ENCODE peak calls at places on chromosomes 7 and 10, in seven cellular contexts. One of them, this sample, is unnamed.

GRCh38 chr7:32115831-32116230 is 45.6 kb upstream of the PDE1C start:
- DNase-seq in AG04449: peak
- DNase-seq in adrenal gland: no peak
- DNase-seq in fibroblast of villous mesenchyme: no peak
- DNase-seq in AG09309: no peak
- DNase-seq in GM12865: no peak
- DNase-seq in PC-9: no peak
- DNase-seq in this sample: no peak

GRCh38 chr10:78515873-78516153 is 482.1 kb downstream of the RPS24 start:
- DNase-seq in AG04449: no peak
- DNase-seq in adrenal gland: no peak
- DNase-seq in fibroblast of villous mesenchyme: no peak
- DNase-seq in AG09309: no peak
- DNase-seq in GM12865: no peak
- DNase-seq in PC-9: no peak
- DNase-seq in this sample: no peak

GRCh38 chr10:61964059-61964709 is 62.7 kb downstream of the ARID5B start:
- DNase-seq in AG04449: no peak
- DNase-seq in adrenal gland: no peak
- DNase-seq in fibroblast of villous mesenchyme: peak
- DNase-seq in AG09309: no peak
- DNase-seq in GM12865: peak
- DNase-seq in PC-9: no peak
- DNase-seq in this sample: no peak

GRCh38 chr7:99120503-99120902 is 23.4 kb downstream of the SMURF1 start:
- DNase-seq in AG04449: no peak
- DNase-seq in adrenal gland: no peak
- DNase-seq in fibroblast of villous mesenchyme: no peak
- DNase-seq in AG09309: no peak
- DNase-seq in GM12865: no peak
- DNase-seq in PC-9: no peak
- DNase-seq in this sample: peak

GRCh38 chr7:148402159-148402558 is 188.4 kb upstream of the C7orf33 start:
- DNase-seq in AG04449: no peak
- DNase-seq in adrenal gland: no peak
- DNase-seq in fibroblast of villous mesenchyme: no peak
- DNase-seq in AG09309: no peak
- DNase-seq in GM12865: no peak
- DNase-seq in PC-9: no peak
- DNase-seq in this sample: no peak

GRCh38 chr10:122505011-122505410 is 43.7 kb downstream of the HTRA1 start:
- DNase-seq in AG04449: no peak
- DNase-seq in adrenal gland: no peak
- DNase-seq in fibroblast of villous mesenchyme: no peak
- DNase-seq in AG09309: no peak
- DNase-seq in GM12865: no peak
- DNase-seq in PC-9: no peak
- DNase-seq in this sample: no peak

GRCh38 chr7:131109757-131110293 is 217.9 kb upstream of the MKLN1 start:
- DNase-seq in AG04449: no peak
- DNase-seq in adrenal gland: peak
- DNase-seq in fibroblast of villous mesenchyme: peak
- DNase-seq in AG09309: no peak
- DNase-seq in GM12865: peak
- DNase-seq in PC-9: peak
- DNase-seq in this sample: peak

GRCh38 chr10:36173364-36173763 is 531.3 kb upstream of the FZD8 start:
- DNase-seq in AG04449: no peak
- DNase-seq in adrenal gland: no peak
- DNase-seq in fibroblast of villous mesenchyme: no peak
- DNase-seq in AG09309: no peak
- DNase-seq in GM12865: no peak
- DNase-seq in PC-9: no peak
- DNase-seq in this sample: peak

GRCh38 chr10:50850576-50851340 is 34.7 kb downstream of the A1CF start:
- DNase-seq in AG04449: no peak
- DNase-seq in adrenal gland: no peak
- DNase-seq in fibroblast of villous mesenchyme: no peak
- DNase-seq in AG09309: no peak
- DNase-seq in GM12865: no peak
- DNase-seq in PC-9: no peak
- DNase-seq in this sample: peak

GRCh38 chr10:45265995-45266394 is 49.4 kb downstream of the OR13A1 start:
- DNase-seq in AG04449: no peak
- DNase-seq in adrenal gland: no peak
- DNase-seq in fibroblast of villous mesenchyme: no peak
- DNase-seq in AG09309: no peak
- DNase-seq in GM12865: no peak
- DNase-seq in PC-9: no peak
- DNase-seq in this sample: no peak

GRCh38 chr7:129465080-129465479 is 30.8 kb downstream of the STRIP2 start:
- DNase-seq in AG04449: no peak
- DNase-seq in adrenal gland: no peak
- DNase-seq in fibroblast of villous mesenchyme: no peak
- DNase-seq in AG09309: no peak
- DNase-seq in GM12865: no peak
- DNase-seq in PC-9: no peak
- DNase-seq in this sample: no peak

GRCh38 chr10:103499881-103500280 is 6.4 kb downstream of the NEURL1 start:
- DNase-seq in AG04449: no peak
- DNase-seq in adrenal gland: no peak
- DNase-seq in fibroblast of villous mesenchyme: no peak
- DNase-seq in AG09309: no peak
- DNase-seq in GM12865: no peak
- DNase-seq in PC-9: no peak
- DNase-seq in this sample: no peak

GRCh38 chr7:149144996-149145850 is 2.0 kb upstream of the ZNF398 start:
- DNase-seq in AG04449: no peak
- DNase-seq in adrenal gland: no peak
- DNase-seq in fibroblast of villous mesenchyme: no peak
- DNase-seq in AG09309: no peak
- DNase-seq in GM12865: no peak
- DNase-seq in PC-9: peak
- DNase-seq in this sample: no peak

GRCh38 chr7:151694828-151695580 is 175.3 kb upstream of the RHEB start:
- DNase-seq in AG04449: no peak
- DNase-seq in adrenal gland: peak
- DNase-seq in fibroblast of villous mesenchyme: no peak
- DNase-seq in AG09309: no peak
- DNase-seq in GM12865: no peak
- DNase-seq in PC-9: peak
- DNase-seq in this sample: no peak

GRCh38 chr10:68813554-68813953 is 13.8 kb upstream of the STOX1 start:
- DNase-seq in AG04449: no peak
- DNase-seq in adrenal gland: no peak
- DNase-seq in fibroblast of villous mesenchyme: no peak
- DNase-seq in AG09309: no peak
- DNase-seq in GM12865: no peak
- DNase-seq in PC-9: no peak
- DNase-seq in this sample: no peak

GRCh38 chr10:125708971-125709503 is 10.5 kb upstream of the EDRF1 start:
- DNase-seq in AG04449: no peak
- DNase-seq in adrenal gland: no peak
- DNase-seq in fibroblast of villous mesenchyme: no peak
- DNase-seq in AG09309: no peak
- DNase-seq in GM12865: no peak
- DNase-seq in PC-9: no peak
- DNase-seq in this sample: no peak
- H3K4me3 ChIP-seq in AG04449: no peak
- H3K4me3 ChIP-seq in adrenal gland: no peak
- H3K4me3 ChIP-seq in fibroblast of villous mesenchyme: no peak
- H3K4me3 ChIP-seq in AG09309: no peak
- H3K4me3 ChIP-seq in GM12865: no peak
- H3K4me3 ChIP-seq in PC-9: no peak
- H3K4me3 ChIP-seq in this sample: no peak

DNA sequence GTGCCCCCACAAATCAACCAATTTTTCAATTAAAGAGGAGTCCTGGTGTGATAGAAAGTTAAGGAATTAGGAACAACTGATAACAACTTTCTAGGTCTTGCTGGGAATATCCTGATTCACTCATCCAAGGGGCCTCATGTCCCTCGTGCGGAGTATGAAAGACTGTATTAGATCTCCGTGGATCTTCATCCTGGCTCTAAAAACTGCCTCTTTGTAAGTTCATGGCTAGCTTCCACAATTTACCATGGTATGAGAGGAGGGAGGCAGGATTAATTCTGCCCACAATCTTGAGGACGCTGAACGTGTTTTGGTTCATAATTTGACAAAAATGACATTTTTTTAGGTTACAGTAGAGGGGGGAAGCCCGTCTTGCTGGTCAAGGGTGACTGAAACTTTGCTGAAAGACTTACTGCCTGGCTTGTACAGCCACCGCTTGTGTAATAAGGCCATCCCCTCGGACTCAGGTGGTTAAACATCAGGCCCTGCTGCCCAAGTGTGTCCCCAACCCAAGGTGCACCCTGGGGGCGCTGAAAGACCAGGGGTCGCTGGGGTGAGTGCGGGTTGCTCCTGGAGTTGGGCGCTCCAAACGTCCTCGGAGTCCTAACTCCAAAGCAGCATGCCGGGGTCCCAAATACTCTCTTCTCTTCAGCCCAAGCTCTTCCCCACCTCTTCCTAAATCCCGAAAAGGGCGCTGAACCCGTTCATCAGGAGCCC is 750 bp downstream of the HIBADH start:
- DNase-seq in AG04449: no peak
- DNase-seq in adrenal gland: peak
- DNase-seq in fibroblast of villous mesenchyme: peak
- DNase-seq in AG09309: no peak
- DNase-seq in GM12865: peak
- DNase-seq in PC-9: peak
- DNase-seq in this sample: peak
- TF ChIP-seq CTCF in AG04449: no peak
- TF ChIP-seq CTCF in adrenal gland: no peak
- TF ChIP-seq CTCF in fibroblast of villous mesenchyme: no peak
- TF ChIP-seq CTCF in AG09309: no peak
- TF ChIP-seq CTCF in GM12865: peak
- TF ChIP-seq CTCF in PC-9: peak
- TF ChIP-seq CTCF in this sample: no peak

GRCh38 chr7:70405241-70405640 is 726.7 kb upstream of the GALNT17 start:
- DNase-seq in AG04449: no peak
- DNase-seq in adrenal gland: no peak
- DNase-seq in fibroblast of villous mesenchyme: no peak
- DNase-seq in AG09309: no peak
- DNase-seq in GM12865: no peak
- DNase-seq in PC-9: no peak
- DNase-seq in this sample: no peak

GRCh38 chr7:70410134-70410750 is 721.7 kb upstream of the GALNT17 start:
- DNase-seq in AG04449: no peak
- DNase-seq in adrenal gland: no peak
- DNase-seq in fibroblast of villous mesenchyme: no peak
- DNase-seq in AG09309: no peak
- DNase-seq in GM12865: peak
- DNase-seq in PC-9: no peak
- DNase-seq in this sample: no peak

GRCh38 chr7:70408477-70408876 is 723.5 kb upstream of the GALNT17 start:
- DNase-seq in AG04449: no peak
- DNase-seq in adrenal gland: no peak
- DNase-seq in fibroblast of villous mesenchyme: no peak
- DNase-seq in AG09309: no peak
- DNase-seq in GM12865: no peak
- DNase-seq in PC-9: no peak
- DNase-seq in this sample: no peak

GRCh38 chr7:70408891-70409290 is 723.1 kb upstream of the GALNT17 start:
- DNase-seq in AG04449: no peak
- DNase-seq in adrenal gland: no peak
- DNase-seq in fibroblast of villous mesenchyme: no peak
- DNase-seq in AG09309: no peak
- DNase-seq in GM12865: no peak
- DNase-seq in PC-9: no peak
- DNase-seq in this sample: no peak

DNA sequence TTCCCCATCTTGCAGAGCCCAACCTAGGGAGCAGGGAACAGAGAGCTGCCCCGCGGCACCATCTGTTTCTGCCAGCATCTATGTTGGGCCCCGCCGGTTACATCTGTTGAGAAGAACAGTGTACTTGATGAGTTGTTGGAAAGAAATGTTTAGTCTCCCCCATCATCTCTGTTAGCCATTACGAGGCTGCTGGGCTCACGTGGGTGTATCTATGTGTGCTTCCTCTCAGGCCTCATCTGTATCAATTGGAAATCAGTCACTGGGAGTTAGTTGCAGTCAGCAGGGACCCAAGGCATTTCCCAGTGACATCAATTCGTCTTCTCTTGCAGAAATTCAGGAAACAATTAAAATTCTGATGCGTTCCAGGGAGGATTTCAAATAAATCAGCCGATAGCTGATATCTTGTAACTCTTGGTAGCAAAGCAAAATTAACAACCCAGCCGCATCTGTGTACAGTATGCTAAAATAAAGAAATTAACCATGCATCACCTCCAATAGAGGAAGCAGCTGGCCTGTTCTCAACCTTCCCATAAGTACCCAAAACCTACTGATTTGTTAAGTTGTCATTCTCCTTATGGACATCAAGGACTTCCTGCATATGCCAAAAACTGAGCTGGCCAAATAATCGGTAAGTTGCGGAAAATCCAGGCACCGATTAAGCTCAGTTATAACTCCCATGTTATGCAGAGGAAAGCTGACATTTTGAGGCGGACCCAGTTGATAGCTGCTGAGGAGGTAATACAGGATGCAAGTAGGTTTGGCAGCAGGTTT is 725.3 kb upstream of the GALNT17 start:
- DNase-seq in AG04449: peak
- DNase-seq in adrenal gland: no peak
- DNase-seq in fibroblast of villous mesenchyme: no peak
- DNase-seq in AG09309: no peak
- DNase-seq in GM12865: no peak
- DNase-seq in PC-9: no peak
- DNase-seq in this sample: no peak
- H3K4me3 ChIP-seq in AG04449: no peak
- H3K4me3 ChIP-seq in adrenal gland: no peak
- H3K4me3 ChIP-seq in fibroblast of villous mesenchyme: no peak
- H3K4me3 ChIP-seq in AG09309: no peak
- H3K4me3 ChIP-seq in GM12865: no peak
- H3K4me3 ChIP-seq in PC-9: no peak
- H3K4me3 ChIP-seq in this sample: no peak

GRCh38 chr10:75123088-75123682 is 11.7 kb downstream of the SAMD8 start:
- DNase-seq in AG04449: no peak
- DNase-seq in adrenal gland: no peak
- DNase-seq in fibroblast of villous mesenchyme: no peak
- DNase-seq in AG09309: no peak
- DNase-seq in GM12865: no peak
- DNase-seq in PC-9: no peak
- DNase-seq in this sample: no peak

GRCh38 chr10:75126277-75126676 is 14.8 kb downstream of the SAMD8 start:
- DNase-seq in AG04449: no peak
- DNase-seq in adrenal gland: no peak
- DNase-seq in fibroblast of villous mesenchyme: no peak
- DNase-seq in AG09309: no peak
- DNase-seq in GM12865: no peak
- DNase-seq in PC-9: no peak
- DNase-seq in this sample: peak

GRCh38 chr10:75117996-75118395 is 6.5 kb downstream of the SAMD8 start:
- DNase-seq in AG04449: no peak
- DNase-seq in adrenal gland: no peak
- DNase-seq in fibroblast of villous mesenchyme: peak
- DNase-seq in AG09309: no peak
- DNase-seq in GM12865: no peak
- DNase-seq in PC-9: no peak
- DNase-seq in this sample: peak

GRCh38 chr10:75121322-75121721 is 9.9 kb downstream of the SAMD8 start:
- DNase-seq in AG04449: no peak
- DNase-seq in adrenal gland: no peak
- DNase-seq in fibroblast of villous mesenchyme: peak
- DNase-seq in AG09309: no peak
- DNase-seq in GM12865: no peak
- DNase-seq in PC-9: no peak
- DNase-seq in this sample: no peak

GRCh38 chr10:75122505-75122904 is 11.0 kb downstream of the SAMD8 start:
- DNase-seq in AG04449: no peak
- DNase-seq in adrenal gland: no peak
- DNase-seq in fibroblast of villous mesenchyme: no peak
- DNase-seq in AG09309: no peak
- DNase-seq in GM12865: no peak
- DNase-seq in PC-9: no peak
- DNase-seq in this sample: no peak
- TF ChIP-seq CTCF in AG04449: no peak
- TF ChIP-seq CTCF in adrenal gland: no peak
- TF ChIP-seq CTCF in fibroblast of villous mesenchyme: no peak
- TF ChIP-seq CTCF in AG09309: no peak
- TF ChIP-seq CTCF in GM12865: no peak
- TF ChIP-seq CTCF in PC-9: no peak
- TF ChIP-seq CTCF in this sample: no peak

This sample was measured in cardiac fibroblast.